ENCODE peak calls at places on chromosomes 3 and 15, in four cellular contexts. J is K562, L is A549, X is GM12878. B is an unnamed sample.

GRCh38 chr3:134249935-134250716 is 533 bp downstream of the RYK start:
- DNase-seq in X (no peak), L (peak), J (peak), B (peak)

GRCh38 chr3:129602730-129603560 is 3.5 kb downstream of the PLXND1 start:
- DNase-seq in X (no peak), J (peak), L (peak), B (peak)

GRCh38 chr3:66497982-66498671 is 2.7 kb downstream of the LRIG1 start:
- DNase-seq in X (no peak), J (no peak), L (no peak), B (no peak)

GRCh38 chr3:110968076-110968475 is 103.5 kb upstream of the NECTIN3 start:
- DNase-seq in L (no peak), J (no peak), X (no peak), B (no peak)

GRCh38 chr15:73921257-73921890 is 4.9 kb upstream of the LOXL1 start:
- DNase-seq in J (no peak), L (no peak), X (no peak), B (no peak)

GRCh38 chr15:63434567-63435219 is 53.0 kb upstream of the CA12 start:
- DNase-seq in X (no peak), J (no peak), L (no peak), B (no peak)

GRCh38 chr3:62332771-62333381 is 40.5 kb downstream of the FEZF2 start:
- DNase-seq in J (no peak), L (no peak), X (no peak), B (peak)

GRCh38 chr3:134009345-134010000 is 20.3 kb downstream of the SLCO2A1 start:
- DNase-seq in X (no peak), L (no peak), J (no peak), B (peak)

GRCh38 chr3:114452176-114452744 is 158.4 kb downstream of the TIGIT start:
- DNase-seq in L (no peak), X (no peak), J (no peak), B (peak)

GRCh38 chr3:178900244-178900643 is 171.4 kb downstream of the ZMAT3 start:
- DNase-seq in J (no peak), X (no peak), L (no peak), B (no peak)

GRCh38 chr3:27533718-27534578 is 49.8 kb upstream of the SLC4A7 start:
- DNase-seq in J (no peak), X (peak), L (peak), B (peak)

GRCh38 chr3:105094588-105094987 is 272.1 kb upstream of the ALCAM start:
- DNase-seq in L (no peak), J (no peak), X (no peak), B (no peak)

GRCh38 chr3:184360834-184361531 is 422 bp downstream of the CLCN2 start:
- DNase-seq in L (no peak), X (no peak), J (no peak), B (no peak)

GRCh38 chr15:88649286-88649733 is 10.5 kb downstream of the ISG20 start:
- DNase-seq in J (no peak), L (no peak), X (no peak), B (peak)

GRCh38 chr3:193572426-193572908 is 17.8 kb upstream of the ATP13A4 start:
- DNase-seq in X (no peak), J (peak), L (peak), B (peak)

GRCh38 chr3:118772036-118773030 is 262.3 kb downstream of the IGSF11 start:
- DNase-seq in J (peak), X (peak), L (no peak), B (no peak)

GRCh38 chr15:60704129-60704528 is 225.2 kb upstream of the ICE2 start:
- DNase-seq in J (no peak), X (no peak), L (no peak), B (no peak)

GRCh38 chr15:40693904-40694705 is 869 bp upstream of the RAD51 start:
- DNase-seq in J (no peak), L (no peak), X (peak), B (no peak)

GRCh38 chr3:159840900-159841299 is 147.7 kb upstream of the IL12A start:
- DNase-seq in L (no peak), J (no peak), X (no peak), B (no peak)

GRCh38 chr3:117355566-117355965 is 646.0 kb downstream of the TUSC7 start:
- DNase-seq in J (peak), X (no peak), L (peak), B (peak)

GRCh38 chr15:62046064-62046779 is 14.0 kb downstream of the VPS13C start:
- DNase-seq in L (no peak), J (no peak), X (no peak), B (no peak)

GRCh38 chr15:53665930-53666329 is 93.5 kb downstream of the WDR72 start:
- DNase-seq in L (no peak), X (no peak), J (no peak), B (no peak)

GRCh38 chr3:178384302-178384939 is 151.8 kb upstream of the KCNMB2 start:
- DNase-seq in X (no peak), J (no peak), L (no peak), B (no peak)

GRCh38 chr3:28295819-28296364 is 52.6 kb upstream of the ZCWPW2 start:
- DNase-seq in X (no peak), L (no peak), J (no peak), B (peak)

GRCh38 chr3:29695201-29695904 is 414.5 kb downstream of the RBMS3 start:
- DNase-seq in J (no peak), X (no peak), L (no peak), B (peak)
- TF ChIP-seq ELK1 in J (no peak), X (no peak), L (no peak), B (no peak)

GRCh38 chr3:13211605-13212210 is 138.5 kb upstream of the IQSEC1 start:
- DNase-seq in J (no peak), L (no peak), X (no peak), B (no peak)

GRCh38 chr3:13214847-13215472 is 141.7 kb upstream of the IQSEC1 start:
- DNase-seq in J (no peak), L (no peak), X (no peak), B (no peak)

GRCh38 chr3:13215940-13216546 is 142.8 kb upstream of the IQSEC1 start:
- DNase-seq in J (no peak), X (no peak), L (peak), B (peak)

GRCh38 chr3:13213490-13213889 is 140.3 kb upstream of the IQSEC1 start:
- DNase-seq in X (no peak), L (no peak), J (no peak), B (no peak)

GRCh38 chr3:13213911-13214846 is 140.9 kb upstream of the IQSEC1 start:
- DNase-seq in L (no peak), J (no peak), X (no peak), B (no peak)
- TF ChIP-seq ELK1 in L (no peak), J (no peak), X (no peak), B (no peak)

GRCh38 chr15:70149667-70150404 is 52.1 kb upstream of the TLE3 start:
- DNase-seq in J (peak), X (no peak), L (no peak), B (peak)

GRCh38 chr15:70152070-70152480 is 54.4 kb upstream of the TLE3 start:
- DNase-seq in X (no peak), L (no peak), J (no peak), B (peak)

GRCh38 chr15:70151008-70151407 is 53.3 kb upstream of the TLE3 start:
- DNase-seq in L (no peak), X (no peak), J (no peak), B (no peak)

GRCh38 chr15:70151441-70151840 is 53.7 kb upstream of the TLE3 start:
- DNase-seq in X (no peak), J (no peak), L (no peak), B (no peak)

DNA sequence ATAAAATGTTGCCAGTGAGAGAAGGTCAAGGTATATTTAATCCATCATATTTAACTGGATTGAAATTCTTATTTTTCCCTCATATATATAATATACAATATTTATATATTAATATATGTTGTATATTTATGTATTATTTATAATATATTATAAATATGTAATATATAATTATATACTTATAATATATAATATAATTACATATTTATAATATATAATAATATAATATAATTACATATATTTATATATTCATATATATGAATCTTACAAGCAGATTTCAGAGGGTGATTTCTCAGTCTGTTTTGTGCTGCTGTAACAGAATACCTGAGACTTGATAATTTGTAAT is 52.7 kb upstream of the TLE3 start:
- DNase-seq in J (no peak), X (no peak), L (no peak), B (no peak)
- TF ChIP-seq ELK1 in J (no peak), X (no peak), L (no peak), B (no peak)

GRCh38 chr15:58178668-58179067 is 40.5 kb downstream of the AQP9 start:
- DNase-seq in L (no peak), J (no peak), X (no peak), B (no peak)

GRCh38 chr15:58179206-58179605 is 41.0 kb downstream of the AQP9 start:
- DNase-seq in X (no peak), L (no peak), J (peak), B (peak)

GRCh38 chr15:58175955-58176354 is 37.8 kb downstream of the AQP9 start:
- DNase-seq in J (no peak), X (no peak), L (no peak), B (no peak)

GRCh38 chr15:58182460-58183163 is 44.4 kb downstream of the AQP9 start:
- DNase-seq in L (peak), J (peak), X (no peak), B (peak)

GRCh38 chr15:58179741-58180381 is 41.7 kb downstream of the AQP9 start:
- DNase-seq in J (peak), X (no peak), L (no peak), B (peak)
- TF ChIP-seq ELK1 in J (no peak), X (no peak), L (no peak), B (no peak)